ENCODE peak calls at places on chromosome 15, in five cellular contexts. B, N, H, L and A are unnamed samples.

GRCh38 chr15:35299059-35299735 is 214.1 kb upstream of the NANOGP8 start:
- DNase-seq in N (no peak), B (no peak), H (no peak), L (no peak), A (no peak)

GRCh38 chr15:38130739-38131498 is 121.7 kb upstream of the SPRED1 start:
- DNase-seq in N (peak), H (no peak), L (peak), B (no peak), A (peak)

GRCh38 chr15:77384086-77384485 is 35.8 kb downstream of the PEAK1 start:
- DNase-seq in N (no peak), L (no peak), H (no peak), B (no peak), A (no peak)

GRCh38 chr15:92617197-92618037 is 38.2 kb downstream of the FAM174B start:
- DNase-seq in B (no peak), L (no peak), H (no peak), N (no peak), A (no peak)

GRCh38 chr15:74542192-74543042 is 1.4 kb downstream of the ARID3B start:
- DNase-seq in H (no peak), L (peak), B (no peak), N (no peak), A (no peak)

GRCh38 chr15:90868261-90868689 is at the start of gene FURIN:
- DNase-seq in H (no peak), B (no peak), L (no peak), N (no peak), A (no peak)

GRCh38 chr15:63135804-63136203 is 14.1 kb downstream of the LACTB start:
- DNase-seq in B (no peak), L (no peak), N (no peak), H (no peak), A (no peak)

GRCh38 chr15:66162286-66162685 is 91.3 kb downstream of the MEGF11 start:
- DNase-seq in L (no peak), B (no peak), N (no peak), H (no peak), A (no peak)

GRCh38 chr15:39392469-39393047 is 188.3 kb upstream of the THBS1 start:
- DNase-seq in H (no peak), B (no peak), L (no peak), N (no peak), A (no peak)

GRCh38 chr15:79440355-79440908 is 8.3 kb downstream of the MINAR1 start:
- DNase-seq in N (no peak), L (no peak), B (no peak), H (no peak), A (no peak)

GRCh38 chr15:70647396-70647795 is 116.0 kb downstream of the UACA start:
- DNase-seq in L (no peak), N (no peak), H (no peak), B (no peak), A (no peak)

GRCh38 chr15:40323953-40324937 is 753 bp downstream of the INAFM2 start:
- DNase-seq in B (no peak), L (no peak), H (no peak), N (no peak), A (peak)

GRCh38 chr15:33766329-33766728 is 202.0 kb upstream of the CHRM5 start:
- DNase-seq in H (no peak), B (no peak), L (no peak), N (no peak), A (no peak)
- TF ChIP-seq CTCF in H (no peak), B (no peak), L (no peak), N (no peak), A (no peak)

GRCh38 chr15:50114381-50114780 is 4.7 kb downstream of the ATP8B4 start:
- DNase-seq in H (no peak), N (no peak), B (no peak), L (peak), A (no peak)

GRCh38 chr15:50113187-50113505 is 5.9 kb downstream of the ATP8B4 start:
- DNase-seq in N (no peak), H (no peak), L (peak), B (no peak), A (no peak)

GRCh38 chr15:50117628-50118027 is 1.4 kb downstream of the ATP8B4 start:
- DNase-seq in N (no peak), H (no peak), L (no peak), B (no peak), A (no peak)

GRCh38 chr15:50119063-50119700 is at the start of gene ATP8B4:
- DNase-seq in H (no peak), N (no peak), L (peak), B (peak), A (no peak)

GRCh38 chr15:50116477-50116876 is 2.6 kb downstream of the ATP8B4 start:
- DNase-seq in N (no peak), B (peak), H (no peak), L (peak), A (peak)
- TF ChIP-seq CTCF in N (peak), B (peak), H (no peak), L (peak), A (peak)

DNA sequence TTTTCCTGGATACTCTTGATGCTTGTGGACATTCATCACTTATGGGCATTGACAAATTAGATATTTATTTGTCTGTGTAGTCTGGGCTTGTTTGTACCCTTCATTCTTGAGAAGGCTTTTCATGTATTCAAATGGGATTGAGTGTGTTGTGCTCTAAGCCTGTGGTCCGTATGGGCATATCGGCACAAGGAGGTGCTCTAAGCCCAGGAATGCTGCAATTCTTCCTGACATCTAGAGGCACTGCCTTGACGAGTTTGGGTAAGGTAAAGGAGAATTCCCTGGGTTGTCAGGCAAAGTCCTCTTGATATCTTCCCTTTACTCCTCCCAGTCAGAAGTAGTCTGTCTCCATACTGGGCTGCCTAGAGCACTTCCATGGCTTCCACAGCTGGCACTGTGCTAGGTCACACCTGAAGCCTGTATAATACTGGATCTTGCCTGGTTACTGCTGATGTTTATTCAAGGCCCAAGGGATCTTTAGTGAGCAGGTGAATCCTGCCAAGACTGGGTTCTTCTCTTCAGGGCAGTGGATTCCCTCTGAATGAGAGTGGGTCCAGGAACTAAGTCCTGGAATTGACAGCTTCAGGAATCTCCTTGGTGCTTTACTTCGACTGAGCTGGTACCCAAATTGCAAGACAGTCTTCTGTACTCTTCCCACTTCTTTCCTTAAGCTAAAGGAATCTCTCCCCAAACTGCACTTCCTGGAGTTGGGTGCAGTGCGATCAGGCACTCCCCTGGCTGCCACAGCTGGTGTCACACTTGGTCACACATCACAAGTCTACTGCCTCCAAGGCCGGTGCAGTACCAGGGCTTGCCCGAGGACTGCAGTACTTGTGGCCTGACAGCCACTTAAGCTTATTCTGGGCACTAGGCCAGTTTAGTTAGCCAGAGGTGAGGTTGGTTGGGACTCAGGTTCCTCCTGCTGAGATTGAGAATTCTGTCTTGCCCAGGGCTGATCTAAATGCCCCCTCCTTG is 46.0 kb downstream of the GALK2 start:
- DNase-seq in N (peak), L (no peak), H (no peak), B (no peak), A (peak)
- TF ChIP-seq CTCF in N (peak), L (no peak), H (no peak), B (peak), A (peak)

GRCh38 chr15:68183886-68184285 is 21.2 kb downstream of the CALML4 start:
- DNase-seq in N (no peak), H (no peak), L (no peak), B (no peak), A (no peak)
- TF ChIP-seq CTCF in N (no peak), H (no peak), L (no peak), B (no peak), A (no peak)